ENCODE peak calls at places on chromosomes 2 and 18, in eight cellular contexts. One of them, this sample, is unnamed.

GRCh38 chr18:46155652-46156051 is 51.5 kb downstream of the HAUS1 start:
- DNase-seq in hypothalamus: no peak
- DNase-seq in epithelial cell of esophagus: peak; percentile 87
- DNase-seq in HTR-8/SVneo: peak; percentile 49
- DNase-seq in T-cell: peak; percentile 36
- DNase-seq in Karpas-422: no peak
- DNase-seq in HuH-7.5: no peak
- DNase-seq in activated CD8-positive, alpha-beta memory T cell treated with anti-CD3 and anti-CD28 coated beads for 4 hours: no peak
- DNase-seq in this sample: no peak

GRCh38 chr2:199716807-199717586 is 134.0 kb downstream of the FTCDNL1 start:
- DNase-seq in hypothalamus: no peak
- DNase-seq in epithelial cell of esophagus: peak; percentile 71
- DNase-seq in HTR-8/SVneo: no peak
- DNase-seq in T-cell: no peak
- DNase-seq in Karpas-422: no peak
- DNase-seq in HuH-7.5: no peak
- DNase-seq in activated CD8-positive, alpha-beta memory T cell treated with anti-CD3 and anti-CD28 coated beads for 4 hours: no peak
- DNase-seq in this sample: no peak

GRCh38 chr2:137801228-137801627 is 163.0 kb upstream of the HNMT start:
- DNase-seq in hypothalamus: no peak
- DNase-seq in epithelial cell of esophagus: no peak
- DNase-seq in HTR-8/SVneo: no peak
- DNase-seq in T-cell: no peak
- DNase-seq in Karpas-422: no peak
- DNase-seq in HuH-7.5: no peak
- DNase-seq in activated CD8-positive, alpha-beta memory T cell treated with anti-CD3 and anti-CD28 coated beads for 4 hours: no peak
- DNase-seq in this sample: no peak

GRCh38 chr2:108616290-108616689 is 82.0 kb downstream of the LIMS1 start:
- DNase-seq in hypothalamus: no peak
- DNase-seq in epithelial cell of esophagus: no peak
- DNase-seq in HTR-8/SVneo: no peak
- DNase-seq in T-cell: no peak
- DNase-seq in Karpas-422: no peak
- DNase-seq in HuH-7.5: no peak
- DNase-seq in activated CD8-positive, alpha-beta memory T cell treated with anti-CD3 and anti-CD28 coated beads for 4 hours: no peak
- DNase-seq in this sample: no peak

GRCh38 chr2:14255135-14255820 is 377.2 kb upstream of the LRATD1 start:
- DNase-seq in hypothalamus: no peak
- DNase-seq in epithelial cell of esophagus: no peak
- DNase-seq in HTR-8/SVneo: no peak
- DNase-seq in T-cell: no peak
- DNase-seq in Karpas-422: no peak
- DNase-seq in HuH-7.5: no peak
- DNase-seq in activated CD8-positive, alpha-beta memory T cell treated with anti-CD3 and anti-CD28 coated beads for 4 hours: no peak
- DNase-seq in this sample: no peak

GRCh38 chr2:137770161-137770560 is 194.1 kb upstream of the HNMT start:
- DNase-seq in hypothalamus: no peak
- DNase-seq in epithelial cell of esophagus: no peak
- DNase-seq in HTR-8/SVneo: no peak
- DNase-seq in T-cell: no peak
- DNase-seq in Karpas-422: no peak
- DNase-seq in HuH-7.5: no peak
- DNase-seq in activated CD8-positive, alpha-beta memory T cell treated with anti-CD3 and anti-CD28 coated beads for 4 hours: no peak
- DNase-seq in this sample: no peak

GRCh38 chr2:242060212-242060835 is 190.8 kb downstream of the RTP5 start:
- DNase-seq in hypothalamus: no peak
- DNase-seq in epithelial cell of esophagus: peak; percentile 83
- DNase-seq in HTR-8/SVneo: no peak
- DNase-seq in T-cell: no peak
- DNase-seq in Karpas-422: peak; percentile 52
- DNase-seq in HuH-7.5: no peak
- DNase-seq in activated CD8-positive, alpha-beta memory T cell treated with anti-CD3 and anti-CD28 coated beads for 4 hours: no peak
- DNase-seq in this sample: no peak

GRCh38 chr2:100070078-100070477 is 72.3 kb downstream of the AFF3 start:
- DNase-seq in hypothalamus: no peak
- DNase-seq in epithelial cell of esophagus: peak; percentile 6
- DNase-seq in HTR-8/SVneo: no peak
- DNase-seq in T-cell: no peak
- DNase-seq in Karpas-422: no peak
- DNase-seq in HuH-7.5: no peak
- DNase-seq in activated CD8-positive, alpha-beta memory T cell treated with anti-CD3 and anti-CD28 coated beads for 4 hours: no peak
- DNase-seq in this sample: no peak

GRCh38 chr2:71000780-71001591 is 6.3 kb upstream of the TEX261 start:
- DNase-seq in hypothalamus: peak; percentile 65
- DNase-seq in epithelial cell of esophagus: peak; percentile 67
- DNase-seq in HTR-8/SVneo: peak; percentile 79
- DNase-seq in T-cell: peak; percentile 80
- DNase-seq in Karpas-422: peak; percentile 95
- DNase-seq in HuH-7.5: peak; percentile 60
- DNase-seq in activated CD8-positive, alpha-beta memory T cell treated with anti-CD3 and anti-CD28 coated beads for 4 hours: peak; percentile 66
- DNase-seq in this sample: peak; percentile 82

GRCh38 chr2:227370791-227371312 is 8.3 kb downstream of the TM4SF20 start:
- DNase-seq in hypothalamus: no peak
- DNase-seq in epithelial cell of esophagus: peak; percentile 74
- DNase-seq in HTR-8/SVneo: no peak
- DNase-seq in T-cell: no peak
- DNase-seq in Karpas-422: no peak
- DNase-seq in HuH-7.5: no peak
- DNase-seq in activated CD8-positive, alpha-beta memory T cell treated with anti-CD3 and anti-CD28 coated beads for 4 hours: no peak
- DNase-seq in this sample: peak; percentile 33

GRCh38 chr18:41905786-41906527 is 49.1 kb upstream of the PIK3C3 start:
- DNase-seq in hypothalamus: no peak
- DNase-seq in epithelial cell of esophagus: no peak
- DNase-seq in HTR-8/SVneo: no peak
- DNase-seq in T-cell: no peak
- DNase-seq in Karpas-422: no peak
- DNase-seq in HuH-7.5: no peak
- DNase-seq in activated CD8-positive, alpha-beta memory T cell treated with anti-CD3 and anti-CD28 coated beads for 4 hours: no peak
- DNase-seq in this sample: no peak

GRCh38 chr2:159290289-159290907 is 3.9 kb upstream of the WDSUB1 start:
- DNase-seq in hypothalamus: no peak
- DNase-seq in epithelial cell of esophagus: peak; percentile 93
- DNase-seq in HTR-8/SVneo: peak; percentile 31
- DNase-seq in T-cell: no peak
- DNase-seq in Karpas-422: peak; percentile 47
- DNase-seq in HuH-7.5: peak; percentile 12
- DNase-seq in activated CD8-positive, alpha-beta memory T cell treated with anti-CD3 and anti-CD28 coated beads for 4 hours: no peak
- DNase-seq in this sample: no peak

GRCh38 chr2:215830313-215830712 is 183.0 kb downstream of the MREG start:
- DNase-seq in hypothalamus: no peak
- DNase-seq in epithelial cell of esophagus: peak; percentile 62
- DNase-seq in HTR-8/SVneo: no peak
- DNase-seq in T-cell: no peak
- DNase-seq in Karpas-422: no peak
- DNase-seq in HuH-7.5: peak; percentile 18
- DNase-seq in activated CD8-positive, alpha-beta memory T cell treated with anti-CD3 and anti-CD28 coated beads for 4 hours: no peak
- DNase-seq in this sample: peak; percentile 67

GRCh38 chr2:240835528-240835927 is 15.5 kb upstream of the KIF1A start:
- DNase-seq in hypothalamus: no peak
- DNase-seq in epithelial cell of esophagus: no peak
- DNase-seq in HTR-8/SVneo: no peak
- DNase-seq in T-cell: no peak
- DNase-seq in Karpas-422: no peak
- DNase-seq in HuH-7.5: no peak
- DNase-seq in activated CD8-positive, alpha-beta memory T cell treated with anti-CD3 and anti-CD28 coated beads for 4 hours: no peak
- DNase-seq in this sample: no peak